ENCODE peak calls at places on chromosomes 1 and 21, in five cellular contexts. K, J, Q, L and I are unnamed samples.

GRCh38 chr1:217272385-217272784 is 358.5 kb downstream of the GPATCH2 start:
- DNase-seq in Q (no peak), K (no peak), J (no peak), L (no peak), I (no peak)

GRCh38 chr1:8706995-8707396 is 110.4 kb downstream of the RERE start:
- DNase-seq in Q (no peak), L (no peak), J (no peak), K (no peak), I (no peak)

GRCh38 chr1:227789042-227789880 is 26.2 kb upstream of the PRSS38 start:
- DNase-seq in K (no peak), Q (no peak), L (peak; percentile 19), J (no peak), I (peak; percentile 78)

GRCh38 chr1:37867784-37868183 is 8.4 kb upstream of the MTF1 start:
- DNase-seq in L (no peak), J (no peak), K (no peak), Q (no peak), I (no peak)

GRCh38 chr1:27958513-27958912 is 1.3 kb upstream of the XKR8 start:
- DNase-seq in Q (no peak), K (no peak), J (peak; percentile 26), L (no peak), I (no peak)

GRCh38 chr1:178360421-178360820 is 136.3 kb downstream of the CLEC20A start:
- DNase-seq in J (no peak), L (no peak), Q (no peak), K (no peak), I (no peak)

GRCh38 chr1:86421601-86422280 is 2.2 kb upstream of the CLCA2 start:
- DNase-seq in L (no peak), Q (no peak), J (no peak), K (no peak), I (no peak)

GRCh38 chr1:87213126-87213496 is 115.6 kb upstream of the LMO4 start:
- DNase-seq in J (no peak), K (no peak), Q (no peak), L (no peak), I (no peak)

GRCh38 chr1:41486892-41487728 is 2.6 kb upstream of the EDN2 start:
- DNase-seq in J (no peak), K (no peak), L (no peak), Q (no peak), I (no peak)

DNA sequence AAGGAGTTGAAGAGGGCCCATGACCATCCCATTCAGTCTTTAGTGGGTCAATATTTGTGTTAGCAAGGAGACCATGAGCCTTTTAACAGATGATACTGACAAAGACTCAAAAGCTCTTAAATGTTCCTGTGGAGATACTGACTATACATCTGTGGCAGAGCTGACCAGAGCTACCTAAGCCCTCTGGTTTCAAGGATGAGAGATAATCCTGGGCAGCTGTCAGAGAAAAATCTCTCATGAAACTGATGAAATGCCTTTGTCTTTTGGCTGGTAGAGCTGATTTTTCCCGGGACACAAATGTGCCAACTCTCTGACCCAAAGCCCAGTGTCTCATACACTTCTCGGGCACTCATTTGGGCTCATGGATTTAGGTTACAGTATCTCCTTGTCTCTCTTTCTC is 100.9 kb downstream of the XCL2 start:
- DNase-seq in Q (no peak), L (no peak), J (no peak), K (no peak), I (no peak)
- H3K36me3 ChIP-seq in Q (no peaks in the 10 kb centered on the region), L (no peaks in the 10 kb centered on the region), J (no peaks in the 10 kb centered on the region), K (no peaks in the 10 kb centered on the region), I (no peaks in the 10 kb centered on the region)

GRCh38 chr1:91759076-91759475 is 126.9 kb downstream of the TGFBR3 start:
- DNase-seq in Q (no peak), L (no peak), K (no peak), J (no peak), I (no peak)
- H3K4me1 ChIP-seq in Q (peaks cover 78% of the 10 kb centered on the region), L (peaks cover 32% of the 10 kb centered on the region), K (no peaks in the 10 kb centered on the region), J (peaks cover 25% of the 10 kb centered on the region), I (peaks cover 61% of the 10 kb centered on the region)

DNA sequence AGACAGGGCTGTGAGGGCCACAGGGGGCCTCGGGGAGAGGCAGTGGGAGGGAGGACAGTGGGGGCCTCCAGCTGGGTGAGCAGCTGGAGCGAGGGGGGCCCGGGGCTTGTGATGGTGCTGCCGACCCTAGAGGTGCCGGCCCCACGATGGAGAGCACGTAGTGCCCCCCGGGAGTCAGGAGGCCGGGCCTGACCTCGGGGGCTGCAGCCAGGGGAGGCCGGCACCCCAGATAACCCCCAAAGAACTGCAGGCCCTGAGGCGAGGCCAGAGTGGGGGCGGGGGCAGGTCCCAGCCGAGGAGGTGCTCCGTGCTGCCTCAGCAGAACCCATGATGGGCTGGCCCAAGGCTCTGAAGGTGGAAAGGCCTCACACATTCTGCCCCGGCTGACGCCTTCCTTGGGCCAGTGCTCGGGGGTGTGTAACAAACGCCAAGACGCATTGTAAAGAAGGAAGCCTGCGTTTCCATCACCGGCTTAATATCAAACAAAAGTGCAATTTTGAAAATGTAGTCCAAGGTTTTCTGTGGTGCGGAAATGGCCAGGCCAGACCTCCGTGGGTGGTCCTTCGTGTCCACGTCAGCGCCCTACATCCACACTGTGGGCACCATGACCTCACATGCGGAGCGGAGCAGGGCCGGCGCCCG is 55.2 kb downstream of the COL6A1 start:
- DNase-seq in K (no peak), J (peak; percentile 68), Q (no peak), L (no peak), I (no peak)
- TF ChIP-seq POLR2A in K (no peak), J (no peak), Q (no peak), L (no peak), I (no peak)

GRCh38 chr21:29029524-29029923 is 5.1 kb downstream of the USP16 start:
- DNase-seq in J (no peak), L (no peak), Q (no peak), K (no peak), I (no peak)

GRCh38 chr21:29033871-29034270 is 9.4 kb downstream of the USP16 start:
- DNase-seq in J (no peak), L (no peak), Q (no peak), K (no peak), I (no peak)

GRCh38 chr21:29030909-29031308 is 6.4 kb downstream of the USP16 start:
- DNase-seq in Q (no peak), K (no peak), L (no peak), J (no peak), I (no peak)

GRCh38 chr21:29033301-29033700 is 8.8 kb downstream of the USP16 start:
- DNase-seq in J (no peak), K (no peak), Q (no peak), L (no peak), I (no peak)

GRCh38 chr21:29034678-29035077 is 10.2 kb downstream of the USP16 start:
- DNase-seq in K (no peak), J (no peak), Q (no peak), L (no peak), I (no peak)
- H3K36me3 ChIP-seq in K (peaks cover 83% of the 10 kb centered on the region), J (no peaks in the 10 kb centered on the region), Q (peaks cover 100% of the 10 kb centered on the region), L (peaks cover 100% of the 10 kb centered on the region), I (peaks cover 86% of the 10 kb centered on the region)

GRCh38 chr1:60562715-60563114 is 489.1 kb upstream of the C1orf87 start:
- DNase-seq in K (no peak), L (no peak), J (no peak), Q (no peak), I (no peak)

GRCh38 chr1:60564196-60564595 is 490.6 kb upstream of the C1orf87 start:
- DNase-seq in L (no peak), J (no peak), Q (no peak), K (no peak), I (no peak)

GRCh38 chr1:60564856-60565445 is 491.4 kb upstream of the C1orf87 start:
- DNase-seq in L (no peak), Q (no peak), J (no peak), K (no peak), I (no peak)

GRCh38 chr1:60560701-60561100 is 487.1 kb upstream of the C1orf87 start:
- DNase-seq in Q (no peak), L (no peak), J (no peak), K (no peak), I (no peak)

GRCh38 chr1:60563777-60564176 is 490.2 kb upstream of the C1orf87 start:
- DNase-seq in J (no peak), Q (no peak), K (no peak), L (no peak), I (no peak)
- H3K4me1 ChIP-seq in J (peaks cover 4% of the 10 kb centered on the region), Q (no peaks in the 10 kb centered on the region), K (no peaks in the 10 kb centered on the region), L (no peaks in the 10 kb centered on the region), I (no peaks in the 10 kb centered on the region)

DNA sequence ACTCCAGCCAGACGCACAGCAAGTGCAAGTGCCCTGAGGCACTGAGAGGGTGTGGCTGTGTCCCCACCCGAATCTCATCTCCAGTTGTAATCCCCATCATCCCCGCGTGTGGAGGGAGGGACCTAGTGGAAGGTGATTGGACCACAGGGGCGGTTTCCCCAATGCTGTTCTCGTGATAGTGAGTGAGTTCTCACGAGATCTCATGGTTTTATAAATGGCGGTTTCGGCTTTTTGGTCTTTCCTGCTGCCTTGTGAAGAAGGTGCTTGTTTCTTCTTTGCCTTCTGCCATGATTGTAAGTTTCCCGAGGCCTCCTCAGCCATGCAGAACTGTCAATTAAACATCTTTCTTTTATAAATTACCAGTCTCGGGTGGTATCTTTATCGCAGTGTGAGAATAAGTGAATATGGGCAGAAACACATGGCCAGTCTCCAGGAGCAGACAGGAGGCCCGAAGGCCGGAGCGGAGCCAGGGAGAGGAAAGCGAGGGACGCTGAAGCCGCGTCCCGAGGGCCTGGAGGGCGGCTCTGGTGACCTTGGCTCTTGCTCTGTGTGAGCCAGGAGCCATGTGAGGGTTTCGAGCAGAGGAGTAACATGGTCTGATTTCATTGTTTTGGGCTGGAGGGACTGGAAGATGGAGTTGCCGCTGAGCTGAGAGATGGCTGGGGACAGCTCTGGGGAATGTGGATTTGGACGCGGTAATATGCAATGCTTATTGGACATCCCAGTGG is 76.0 kb upstream of the C1orf174 start:
- DNase-seq in Q (no peak), K (no peak), L (no peak), J (no peak), I (no peak)
- TF ChIP-seq POLR2A in Q (no peak), K (no peak), L (no peak), J (no peak), I (no peak)

GRCh38 chr1:225410036-225410435 is 17.8 kb downstream of the LBR start:
- DNase-seq in Q (no peak), K (no peak), L (no peak), J (no peak), I (no peak)

GRCh38 chr1:225408249-225408648 is 19.6 kb downstream of the LBR start:
- DNase-seq in K (no peak), Q (no peak), J (no peak), L (no peak), I (no peak)

GRCh38 chr1:225409051-225409450 is 18.8 kb downstream of the LBR start:
- DNase-seq in K (no peak), L (no peak), Q (no peak), J (no peak), I (no peak)

GRCh38 chr1:225406976-225407725 is 20.7 kb downstream of the LBR start:
- DNase-seq in J (no peak), L (no peak), Q (no peak), K (no peak), I (no peak)

DNA sequence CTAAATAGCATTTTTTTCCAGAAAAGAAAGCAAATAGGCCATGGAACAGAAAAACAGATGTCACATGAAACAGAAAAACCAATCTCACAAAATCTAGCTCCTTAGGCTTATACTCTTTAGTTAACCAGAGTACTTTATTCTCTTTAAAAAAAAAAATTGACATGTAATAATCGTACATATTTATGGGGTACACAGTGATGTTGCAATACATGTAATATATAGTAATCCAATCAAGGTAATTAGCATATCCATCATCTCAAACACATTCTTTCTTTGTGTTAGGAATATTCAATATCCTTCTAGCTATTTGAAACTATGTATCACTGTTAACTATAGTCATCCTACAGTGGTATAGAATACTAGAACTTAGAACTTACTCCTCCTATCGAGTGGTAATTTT is 20.1 kb downstream of the LBR start:
- DNase-seq in L (no peak), K (no peak), J (no peak), Q (no peak), I (no peak)
- H3K36me3 ChIP-seq in L (peaks cover 95% of the 10 kb centered on the region), K (peaks cover 68% of the 10 kb centered on the region), J (no peaks in the 10 kb centered on the region), Q (peaks cover 100% of the 10 kb centered on the region), I (peaks cover 67% of the 10 kb centered on the region)